ENCODE peak calls at places on chromosome 13, in nine cellular contexts. X is cardiac muscle cell, R is stomach, V is SK-N-SH, A is thyroid gland, Q is body of pancreas, O is fibroblast of lung, T is neural progenitor cell, D is heart right ventricle. S is an unnamed sample.

GRCh38 chr13:29906432-29907011 is 56.1 kb upstream of the UBL3 start:
- DNase-seq in X (no peak), R (no peak), V (no peak), A (no peak), Q (no peak), O (no peak), T (no peak), D (no peak), S (no peak)

GRCh38 chr13:29369060-29369743 is 226.3 kb downstream of the SLC7A1 start:
- DNase-seq in X (peak; percentile 73), R (no peak), V (peak; percentile 39), A (peak; percentile 25), Q (peak; percentile 26), O (peak; percentile 23), T (peak; percentile 76), D (no peak), S (peak; percentile 48)

GRCh38 chr13:88288326-88288725 is 617.2 kb downstream of the SLITRK5 start:
- DNase-seq in X (no peak), R (no peak), V (no peak), A (no peak), Q (no peak), O (no peak), T (no peak), D (no peak), S (no peak)

GRCh38 chr13:52399037-52399436 is 6.9 kb downstream of the THSD1 start:
- DNase-seq in X (no peak), R (no peak), V (no peak), A (no peak), Q (no peak), O (no peak), T (no peak), D (no peak), S (no peak)

GRCh38 chr13:110538632-110539031 is 22.9 kb downstream of the RAB20 start:
- DNase-seq in X (no peak), R (no peak), V (no peak), A (peak; percentile 45), Q (peak; percentile 82), O (no peak), T (no peak), D (peak; percentile 63), S (no peak)

GRCh38 chr13:71858647-71859046 is 8.4 kb downstream of the DACH1 start:
- DNase-seq in X (no peak), R (no peak), V (no peak), A (no peak), Q (no peak), O (no peak), T (no peak), D (no peak), S (peak; percentile 31)

GRCh38 chr13:33081666-33082065 is 65.4 kb downstream of the KL start:
- DNase-seq in X (no peak), R (no peak), V (no peak), A (no peak), Q (no peak), O (no peak), T (no peak), D (no peak), S (no peak)

GRCh38 chr13:30373727-30374126 is 48.6 kb upstream of the UBE2L5 start:
- DNase-seq in X (no peak), R (no peak), V (no peak), A (no peak), Q (no peak), O (no peak), T (no peak), D (no peak), S (no peak)

GRCh38 chr13:111911754-111912452 is 155.0 kb upstream of the SOX1 start:
- DNase-seq in X (no peak), R (no peak), V (no peak), A (no peak), Q (no peak), O (no peak), T (no peak), D (no peak), S (no peak)

GRCh38 chr13:40149611-40150283 is 494.3 kb downstream of the COG6 start:
- DNase-seq in X (no peak), R (no peak), V (no peak), A (peak; percentile 19), Q (peak; percentile 33), O (peak; percentile 91), T (no peak), D (no peak), S (no peak)

GRCh38 chr13:38462605-38463004 is 113.0 kb downstream of the UFM1 start:
- DNase-seq in X (no peak), R (no peak), V (no peak), A (no peak), Q (no peak), O (no peak), T (no peak), D (no peak), S (no peak)

GRCh38 chr13:40540707-40541044 is 125.8 kb downstream of the FOXO1 start:
- DNase-seq in X (no peak), R (no peak), V (no peak), A (no peak), Q (no peak), O (no peak), T (no peak), D (no peak), S (no peak)

GRCh38 chr13:71758823-71759222 is 108.2 kb downstream of the DACH1 start:
- DNase-seq in X (peak; percentile 36), R (no peak), V (peak; percentile 11), A (no peak), Q (no peak), O (peak; percentile 23), T (no peak), D (no peak), S (no peak)

GRCh38 chr13:44848956-44849748 is 140.1 kb downstream of the NUFIP1 start:
- DNase-seq in X (no peak), R (no peak), V (no peak), A (no peak), Q (no peak), O (peak; percentile 29), T (no peak), D (no peak), S (no peak)

GRCh38 chr13:110137677-110138008 is 169.3 kb downstream of the COL4A1 start:
- DNase-seq in X (peak; percentile 52), R (no peak), V (peak; percentile 83), A (peak; percentile 68), Q (peak; percentile 64), O (no peak), T (peak; percentile 43), D (peak; percentile 51), S (peak; percentile 18)

GRCh38 chr13:43469791-43470190 is 317.0 kb downstream of the ENOX1 start:
- DNase-seq in X (no peak), R (no peak), V (no peak), A (no peak), Q (no peak), O (peak; percentile 2), T (no peak), D (no peak), S (no peak)

GRCh38 chr13:34779171-34779570 is 162.9 kb upstream of the NBEA start:
- DNase-seq in X (no peak), R (no peak), V (no peak), A (no peak), Q (no peak), O (no peak), T (no peak), D (no peak), S (no peak)

GRCh38 chr13:64041296-64041695 is 2625.6 kb upstream of the PCDH20 start:
- DNase-seq in X (no peak), R (no peak), V (no peak), A (no peak), Q (no peak), O (no peak), T (no peak), D (no peak), S (no peak)

GRCh38 chr13:34506796-34507195 is 435.3 kb upstream of the NBEA start:
- DNase-seq in X (no peak), R (no peak), V (no peak), A (no peak), Q (no peak), O (peak; percentile 59), T (peak; percentile 18), D (no peak), S (no peak)

GRCh38 chr13:48530833-48531232 is 2.0 kb downstream of the RCBTB2 start:
- DNase-seq in X (no peak), R (no peak), V (no peak), A (no peak), Q (no peak), O (no peak), T (no peak), D (no peak), S (no peak)
- H3K27ac ChIP-seq in X (no peak overlapping the region), R (no peak overlapping the region), V (no peak overlapping the region), A (no peak overlapping the region), Q (no peak overlapping the region), O (no peak overlapping the region), T (no peak overlapping the region), D (peak overlapping the region; percentile 99), S (no peak overlapping the region)

GRCh38 chr13:73057284-73058025 is 1.4 kb upstream of the KLF5 start:
- DNase-seq in X (no peak), R (no peak), V (no peak), A (no peak), Q (no peak), O (no peak), T (no peak), D (no peak), S (peak; percentile 75)

GRCh38 chr13:73059460-73060250 is 850 bp downstream of the KLF5 start:
- DNase-seq in X (peak; percentile 69), R (peak; percentile 75), V (no peak), A (peak; percentile 81), Q (peak; percentile 87), O (peak; percentile 36), T (peak; percentile 87), D (peak; percentile 55), S (peak; percentile 44)

GRCh38 chr13:73056054-73056962 is 2.5 kb upstream of the KLF5 start:
- DNase-seq in X (no peak), R (no peak), V (no peak), A (no peak), Q (no peak), O (peak; percentile 98), T (peak; percentile 8), D (no peak), S (peak; percentile 69)

GRCh38 chr13:73058741-73059459 is at the start of gene KLF5:
- DNase-seq in X (peak; percentile 98), R (peak; percentile 99), V (peak; percentile 99), A (peak; percentile 99), Q (peak; percentile 98), O (peak; percentile 94), T (peak; percentile 98), D (peak; percentile 96), S (peak; percentile 97)

GRCh38 chr13:73058432-73058740 is 419 bp upstream of the KLF5 start:
- DNase-seq in X (no peak), R (no peak), V (no peak), A (no peak), Q (no peak), O (no peak), T (no peak), D (no peak), S (no peak)
- H3K27ac ChIP-seq in X (no peak overlapping the region), R (peak overlapping the region; percentile 76), V (no peak overlapping the region), A (peak overlapping the region; percentile 26), Q (peak overlapping the region; percentile 89), O (no peak overlapping the region), T (no peak overlapping the region), D (no peak overlapping the region), S (peak overlapping the region; percentile 68)

GRCh38 chr13:106768991-106769390 is 201.1 kb upstream of the ARGLU1 start:
- DNase-seq in X (no peak), R (no peak), V (no peak), A (peak; percentile 28), Q (no peak), O (no peak), T (no peak), D (no peak), S (no peak)
- H3K27ac ChIP-seq in X (no peak overlapping the region), R (no peak overlapping the region), V (no peak overlapping the region), A (no peak overlapping the region), Q (no peak overlapping the region), O (no peak overlapping the region), T (no peak overlapping the region), D (no peak overlapping the region), S (no peak overlapping the region)

GRCh38 chr13:70380809-70381208 is 272.6 kb upstream of the KLHL1 start:
- DNase-seq in X (no peak), R (no peak), V (no peak), A (no peak), Q (no peak), O (no peak), T (no peak), D (no peak), S (peak; percentile 81)
- H3K27ac ChIP-seq in X (no peak overlapping the region), R (no peak overlapping the region), V (no peak overlapping the region), A (no peak overlapping the region), Q (no peak overlapping the region), O (no peak overlapping the region), T (no peak overlapping the region), D (no peak overlapping the region), S (no peak overlapping the region)

S was measured in small intestine.